ENCODE peak calls at places on chromosomes 13 and 19, in ten cellular contexts. One of them, this sample, is unnamed.

GRCh38 chr19:40348961-40349507 is 539 bp downstream of the PLD3 start:
- DNase-seq in stimulated activated CD4-positive, alpha-beta T cell treated with anti-CD3 and anti-CD28 coated beads, Interleukin-15, amount 100 ng/mL, for 24 hours: peak
- DNase-seq in activated CD8-positive, alpha-beta memory T cell treated with anti-CD3 and anti-CD28 coated beads for 1 hour: no peak
- DNase-seq in T-helper 22 cell: no peak
- DNase-seq in H7: no peak
- DNase-seq in GM20000: no peak
- DNase-seq in stimulated activated CD8-positive, alpha-beta memory T cell treated with anti-CD3 and anti-CD28 coated beads, Interleukin-12 subunit alpha, Interleukin-12 subunit beta, amount 100 ng/mL, for 4 hours: no peak
- DNase-seq in activated naive CD8-positive, alpha-beta T cell treated with anti-CD3 and anti-CD28 coated beads for 36 hours: no peak
- DNase-seq in effector CD4-positive, alpha-beta T cell: no peak
- DNase-seq in colonic mucosa: no peak
- DNase-seq in this sample: no peak

GRCh38 chr13:46964789-46965527 is 68.1 kb upstream of the HTR2A start:
- DNase-seq in activated CD8-positive, alpha-beta memory T cell treated with anti-CD3 and anti-CD28 coated beads for 1 hour: no peak
- DNase-seq in GM20000: no peak
- DNase-seq in colonic mucosa: no peak
- DNase-seq in T-helper 22 cell: no peak
- DNase-seq in H7: no peak
- DNase-seq in activated naive CD8-positive, alpha-beta T cell treated with anti-CD3 and anti-CD28 coated beads for 36 hours: no peak
- DNase-seq in stimulated activated CD8-positive, alpha-beta memory T cell treated with anti-CD3 and anti-CD28 coated beads, Interleukin-12 subunit alpha, Interleukin-12 subunit beta, amount 100 ng/mL, for 4 hours: no peak
- DNase-seq in effector CD4-positive, alpha-beta T cell: no peak
- DNase-seq in stimulated activated CD4-positive, alpha-beta T cell treated with anti-CD3 and anti-CD28 coated beads, Interleukin-15, amount 100 ng/mL, for 24 hours: no peak
- DNase-seq in this sample: no peak

GRCh38 chr13:40316301-40316700 is 350.1 kb downstream of the FOXO1 start:
- DNase-seq in stimulated activated CD8-positive, alpha-beta memory T cell treated with anti-CD3 and anti-CD28 coated beads, Interleukin-12 subunit alpha, Interleukin-12 subunit beta, amount 100 ng/mL, for 4 hours: no peak
- DNase-seq in colonic mucosa: no peak
- DNase-seq in T-helper 22 cell: no peak
- DNase-seq in activated naive CD8-positive, alpha-beta T cell treated with anti-CD3 and anti-CD28 coated beads for 36 hours: no peak
- DNase-seq in effector CD4-positive, alpha-beta T cell: no peak
- DNase-seq in GM20000: no peak
- DNase-seq in H7: no peak
- DNase-seq in activated CD8-positive, alpha-beta memory T cell treated with anti-CD3 and anti-CD28 coated beads for 1 hour: no peak
- DNase-seq in stimulated activated CD4-positive, alpha-beta T cell treated with anti-CD3 and anti-CD28 coated beads, Interleukin-15, amount 100 ng/mL, for 24 hours: peak
- DNase-seq in this sample: no peak

GRCh38 chr13:40120781-40121180 is 465.3 kb downstream of the COG6 start:
- DNase-seq in effector CD4-positive, alpha-beta T cell: no peak
- DNase-seq in GM20000: no peak
- DNase-seq in T-helper 22 cell: no peak
- DNase-seq in colonic mucosa: no peak
- DNase-seq in activated CD8-positive, alpha-beta memory T cell treated with anti-CD3 and anti-CD28 coated beads for 1 hour: no peak
- DNase-seq in activated naive CD8-positive, alpha-beta T cell treated with anti-CD3 and anti-CD28 coated beads for 36 hours: no peak
- DNase-seq in H7: no peak
- DNase-seq in stimulated activated CD4-positive, alpha-beta T cell treated with anti-CD3 and anti-CD28 coated beads, Interleukin-15, amount 100 ng/mL, for 24 hours: no peak
- DNase-seq in stimulated activated CD8-positive, alpha-beta memory T cell treated with anti-CD3 and anti-CD28 coated beads, Interleukin-12 subunit alpha, Interleukin-12 subunit beta, amount 100 ng/mL, for 4 hours: no peak
- DNase-seq in this sample: no peak

GRCh38 chr13:86409466-86410241 is 610.4 kb upstream of the SLITRK6 start:
- DNase-seq in activated naive CD8-positive, alpha-beta T cell treated with anti-CD3 and anti-CD28 coated beads for 36 hours: no peak
- DNase-seq in activated CD8-positive, alpha-beta memory T cell treated with anti-CD3 and anti-CD28 coated beads for 1 hour: no peak
- DNase-seq in effector CD4-positive, alpha-beta T cell: no peak
- DNase-seq in colonic mucosa: no peak
- DNase-seq in GM20000: no peak
- DNase-seq in stimulated activated CD8-positive, alpha-beta memory T cell treated with anti-CD3 and anti-CD28 coated beads, Interleukin-12 subunit alpha, Interleukin-12 subunit beta, amount 100 ng/mL, for 4 hours: no peak
- DNase-seq in T-helper 22 cell: no peak
- DNase-seq in H7: no peak
- DNase-seq in stimulated activated CD4-positive, alpha-beta T cell treated with anti-CD3 and anti-CD28 coated beads, Interleukin-15, amount 100 ng/mL, for 24 hours: no peak
- DNase-seq in this sample: no peak

GRCh38 chr13:73334459-73334858 is 275.7 kb downstream of the KLF5 start:
- DNase-seq in H7: no peak
- DNase-seq in T-helper 22 cell: no peak
- DNase-seq in activated naive CD8-positive, alpha-beta T cell treated with anti-CD3 and anti-CD28 coated beads for 36 hours: no peak
- DNase-seq in GM20000: no peak
- DNase-seq in stimulated activated CD4-positive, alpha-beta T cell treated with anti-CD3 and anti-CD28 coated beads, Interleukin-15, amount 100 ng/mL, for 24 hours: no peak
- DNase-seq in colonic mucosa: no peak
- DNase-seq in effector CD4-positive, alpha-beta T cell: no peak
- DNase-seq in activated CD8-positive, alpha-beta memory T cell treated with anti-CD3 and anti-CD28 coated beads for 1 hour: no peak
- DNase-seq in stimulated activated CD8-positive, alpha-beta memory T cell treated with anti-CD3 and anti-CD28 coated beads, Interleukin-12 subunit alpha, Interleukin-12 subunit beta, amount 100 ng/mL, for 4 hours: no peak
- DNase-seq in this sample: no peak

GRCh38 chr13:105655046-105655445 is 880.4 kb downstream of the EFNB2 start:
- DNase-seq in H7: no peak
- DNase-seq in colonic mucosa: no peak
- DNase-seq in effector CD4-positive, alpha-beta T cell: no peak
- DNase-seq in stimulated activated CD8-positive, alpha-beta memory T cell treated with anti-CD3 and anti-CD28 coated beads, Interleukin-12 subunit alpha, Interleukin-12 subunit beta, amount 100 ng/mL, for 4 hours: no peak
- DNase-seq in GM20000: no peak
- DNase-seq in stimulated activated CD4-positive, alpha-beta T cell treated with anti-CD3 and anti-CD28 coated beads, Interleukin-15, amount 100 ng/mL, for 24 hours: no peak
- DNase-seq in activated CD8-positive, alpha-beta memory T cell treated with anti-CD3 and anti-CD28 coated beads for 1 hour: no peak
- DNase-seq in T-helper 22 cell: no peak
- DNase-seq in activated naive CD8-positive, alpha-beta T cell treated with anti-CD3 and anti-CD28 coated beads for 36 hours: no peak
- DNase-seq in this sample: no peak

GRCh38 chr13:61954092-61954491 is 538.4 kb upstream of the PCDH20 start:
- DNase-seq in stimulated activated CD8-positive, alpha-beta memory T cell treated with anti-CD3 and anti-CD28 coated beads, Interleukin-12 subunit alpha, Interleukin-12 subunit beta, amount 100 ng/mL, for 4 hours: no peak
- DNase-seq in effector CD4-positive, alpha-beta T cell: no peak
- DNase-seq in GM20000: no peak
- DNase-seq in colonic mucosa: no peak
- DNase-seq in activated CD8-positive, alpha-beta memory T cell treated with anti-CD3 and anti-CD28 coated beads for 1 hour: no peak
- DNase-seq in T-helper 22 cell: no peak
- DNase-seq in activated naive CD8-positive, alpha-beta T cell treated with anti-CD3 and anti-CD28 coated beads for 36 hours: no peak
- DNase-seq in H7: peak
- DNase-seq in stimulated activated CD4-positive, alpha-beta T cell treated with anti-CD3 and anti-CD28 coated beads, Interleukin-15, amount 100 ng/mL, for 24 hours: no peak
- DNase-seq in this sample: no peak

GRCh38 chr19:43594710-43595604 is 977 bp downstream of the IRGQ start:
- DNase-seq in stimulated activated CD4-positive, alpha-beta T cell treated with anti-CD3 and anti-CD28 coated beads, Interleukin-15, amount 100 ng/mL, for 24 hours: peak
- DNase-seq in activated CD8-positive, alpha-beta memory T cell treated with anti-CD3 and anti-CD28 coated beads for 1 hour: no peak
- DNase-seq in stimulated activated CD8-positive, alpha-beta memory T cell treated with anti-CD3 and anti-CD28 coated beads, Interleukin-12 subunit alpha, Interleukin-12 subunit beta, amount 100 ng/mL, for 4 hours: peak
- DNase-seq in effector CD4-positive, alpha-beta T cell: peak
- DNase-seq in T-helper 22 cell: peak
- DNase-seq in H7: peak
- DNase-seq in colonic mucosa: peak
- DNase-seq in GM20000: peak
- DNase-seq in activated naive CD8-positive, alpha-beta T cell treated with anti-CD3 and anti-CD28 coated beads for 36 hours: peak
- DNase-seq in this sample: no peak

GRCh38 chr19:57709616-57710015 is 612 bp upstream of the ZNF154 start:
- DNase-seq in activated CD8-positive, alpha-beta memory T cell treated with anti-CD3 and anti-CD28 coated beads for 1 hour: no peak
- DNase-seq in stimulated activated CD4-positive, alpha-beta T cell treated with anti-CD3 and anti-CD28 coated beads, Interleukin-15, amount 100 ng/mL, for 24 hours: no peak
- DNase-seq in T-helper 22 cell: no peak
- DNase-seq in stimulated activated CD8-positive, alpha-beta memory T cell treated with anti-CD3 and anti-CD28 coated beads, Interleukin-12 subunit alpha, Interleukin-12 subunit beta, amount 100 ng/mL, for 4 hours: no peak
- DNase-seq in activated naive CD8-positive, alpha-beta T cell treated with anti-CD3 and anti-CD28 coated beads for 36 hours: no peak
- DNase-seq in GM20000: no peak
- DNase-seq in effector CD4-positive, alpha-beta T cell: no peak
- DNase-seq in H7: no peak
- DNase-seq in colonic mucosa: no peak
- DNase-seq in this sample: no peak

GRCh38 chr19:52453324-52454094 is at the start of gene ZNF578:
- DNase-seq in activated naive CD8-positive, alpha-beta T cell treated with anti-CD3 and anti-CD28 coated beads for 36 hours: peak
- DNase-seq in colonic mucosa: peak
- DNase-seq in stimulated activated CD4-positive, alpha-beta T cell treated with anti-CD3 and anti-CD28 coated beads, Interleukin-15, amount 100 ng/mL, for 24 hours: peak
- DNase-seq in activated CD8-positive, alpha-beta memory T cell treated with anti-CD3 and anti-CD28 coated beads for 1 hour: peak
- DNase-seq in stimulated activated CD8-positive, alpha-beta memory T cell treated with anti-CD3 and anti-CD28 coated beads, Interleukin-12 subunit alpha, Interleukin-12 subunit beta, amount 100 ng/mL, for 4 hours: peak
- DNase-seq in GM20000: peak
- DNase-seq in effector CD4-positive, alpha-beta T cell: peak
- DNase-seq in H7: peak
- DNase-seq in T-helper 22 cell: peak
- DNase-seq in this sample: peak

GRCh38 chr19:49149652-49150105 is 5.5 kb downstream of the HRC start:
- DNase-seq in effector CD4-positive, alpha-beta T cell: no peak
- DNase-seq in stimulated activated CD8-positive, alpha-beta memory T cell treated with anti-CD3 and anti-CD28 coated beads, Interleukin-12 subunit alpha, Interleukin-12 subunit beta, amount 100 ng/mL, for 4 hours: no peak
- DNase-seq in T-helper 22 cell: no peak
- DNase-seq in GM20000: no peak
- DNase-seq in H7: peak
- DNase-seq in activated naive CD8-positive, alpha-beta T cell treated with anti-CD3 and anti-CD28 coated beads for 36 hours: no peak
- DNase-seq in stimulated activated CD4-positive, alpha-beta T cell treated with anti-CD3 and anti-CD28 coated beads, Interleukin-15, amount 100 ng/mL, for 24 hours: no peak
- DNase-seq in activated CD8-positive, alpha-beta memory T cell treated with anti-CD3 and anti-CD28 coated beads for 1 hour: no peak
- DNase-seq in colonic mucosa: peak
- DNase-seq in this sample: no peak

GRCh38 chr19:1172353-1173159 is 1.5 kb downstream of the SBNO2 start:
- DNase-seq in GM20000: no peak
- DNase-seq in stimulated activated CD8-positive, alpha-beta memory T cell treated with anti-CD3 and anti-CD28 coated beads, Interleukin-12 subunit alpha, Interleukin-12 subunit beta, amount 100 ng/mL, for 4 hours: no peak
- DNase-seq in activated naive CD8-positive, alpha-beta T cell treated with anti-CD3 and anti-CD28 coated beads for 36 hours: no peak
- DNase-seq in activated CD8-positive, alpha-beta memory T cell treated with anti-CD3 and anti-CD28 coated beads for 1 hour: no peak
- DNase-seq in T-helper 22 cell: no peak
- DNase-seq in H7: peak
- DNase-seq in stimulated activated CD4-positive, alpha-beta T cell treated with anti-CD3 and anti-CD28 coated beads, Interleukin-15, amount 100 ng/mL, for 24 hours: no peak
- DNase-seq in effector CD4-positive, alpha-beta T cell: no peak
- DNase-seq in colonic mucosa: peak
- DNase-seq in this sample: no peak

GRCh38 chr19:45037393-45038169 is 1.3 kb upstream of the CLASRP start:
- DNase-seq in stimulated activated CD8-positive, alpha-beta memory T cell treated with anti-CD3 and anti-CD28 coated beads, Interleukin-12 subunit alpha, Interleukin-12 subunit beta, amount 100 ng/mL, for 4 hours: no peak
- DNase-seq in H7: peak
- DNase-seq in stimulated activated CD4-positive, alpha-beta T cell treated with anti-CD3 and anti-CD28 coated beads, Interleukin-15, amount 100 ng/mL, for 24 hours: no peak
- DNase-seq in effector CD4-positive, alpha-beta T cell: no peak
- DNase-seq in colonic mucosa: no peak
- DNase-seq in activated naive CD8-positive, alpha-beta T cell treated with anti-CD3 and anti-CD28 coated beads for 36 hours: no peak
- DNase-seq in T-helper 22 cell: no peak
- DNase-seq in GM20000: no peak
- DNase-seq in activated CD8-positive, alpha-beta memory T cell treated with anti-CD3 and anti-CD28 coated beads for 1 hour: no peak
- DNase-seq in this sample: no peak

GRCh38 chr19:44613295-44614168 is at the start of gene IGSF23:
- DNase-seq in T-helper 22 cell: no peak
- DNase-seq in stimulated activated CD4-positive, alpha-beta T cell treated with anti-CD3 and anti-CD28 coated beads, Interleukin-15, amount 100 ng/mL, for 24 hours: no peak
- DNase-seq in GM20000: no peak
- DNase-seq in stimulated activated CD8-positive, alpha-beta memory T cell treated with anti-CD3 and anti-CD28 coated beads, Interleukin-12 subunit alpha, Interleukin-12 subunit beta, amount 100 ng/mL, for 4 hours: no peak
- DNase-seq in H7: no peak
- DNase-seq in colonic mucosa: peak
- DNase-seq in activated naive CD8-positive, alpha-beta T cell treated with anti-CD3 and anti-CD28 coated beads for 36 hours: no peak
- DNase-seq in effector CD4-positive, alpha-beta T cell: no peak
- DNase-seq in activated CD8-positive, alpha-beta memory T cell treated with anti-CD3 and anti-CD28 coated beads for 1 hour: no peak
- DNase-seq in this sample: no peak

GRCh38 chr13:84491952-84492351 is 609.7 kb upstream of the SLITRK1 start:
- DNase-seq in effector CD4-positive, alpha-beta T cell: no peak
- DNase-seq in stimulated activated CD4-positive, alpha-beta T cell treated with anti-CD3 and anti-CD28 coated beads, Interleukin-15, amount 100 ng/mL, for 24 hours: no peak
- DNase-seq in activated naive CD8-positive, alpha-beta T cell treated with anti-CD3 and anti-CD28 coated beads for 36 hours: no peak
- DNase-seq in stimulated activated CD8-positive, alpha-beta memory T cell treated with anti-CD3 and anti-CD28 coated beads, Interleukin-12 subunit alpha, Interleukin-12 subunit beta, amount 100 ng/mL, for 4 hours: no peak
- DNase-seq in colonic mucosa: no peak
- DNase-seq in H7: no peak
- DNase-seq in GM20000: no peak
- DNase-seq in T-helper 22 cell: no peak
- DNase-seq in activated CD8-positive, alpha-beta memory T cell treated with anti-CD3 and anti-CD28 coated beads for 1 hour: no peak
- DNase-seq in this sample: no peak

GRCh38 chr19:30156646-30157045 is 214.6 kb downstream of the URI1 start:
- DNase-seq in stimulated activated CD4-positive, alpha-beta T cell treated with anti-CD3 and anti-CD28 coated beads, Interleukin-15, amount 100 ng/mL, for 24 hours: no peak
- DNase-seq in colonic mucosa: no peak
- DNase-seq in activated CD8-positive, alpha-beta memory T cell treated with anti-CD3 and anti-CD28 coated beads for 1 hour: no peak
- DNase-seq in T-helper 22 cell: no peak
- DNase-seq in effector CD4-positive, alpha-beta T cell: no peak
- DNase-seq in stimulated activated CD8-positive, alpha-beta memory T cell treated with anti-CD3 and anti-CD28 coated beads, Interleukin-12 subunit alpha, Interleukin-12 subunit beta, amount 100 ng/mL, for 4 hours: no peak
- DNase-seq in activated naive CD8-positive, alpha-beta T cell treated with anti-CD3 and anti-CD28 coated beads for 36 hours: no peak
- DNase-seq in GM20000: no peak
- DNase-seq in H7: no peak
- DNase-seq in this sample: no peak

GRCh38 chr13:89965252-89965651 is 1382.2 kb upstream of the MIR17HG start:
- DNase-seq in GM20000: no peak
- DNase-seq in activated naive CD8-positive, alpha-beta T cell treated with anti-CD3 and anti-CD28 coated beads for 36 hours: no peak
- DNase-seq in activated CD8-positive, alpha-beta memory T cell treated with anti-CD3 and anti-CD28 coated beads for 1 hour: no peak
- DNase-seq in stimulated activated CD4-positive, alpha-beta T cell treated with anti-CD3 and anti-CD28 coated beads, Interleukin-15, amount 100 ng/mL, for 24 hours: no peak
- DNase-seq in T-helper 22 cell: no peak
- DNase-seq in H7: no peak
- DNase-seq in colonic mucosa: no peak
- DNase-seq in stimulated activated CD8-positive, alpha-beta memory T cell treated with anti-CD3 and anti-CD28 coated beads, Interleukin-12 subunit alpha, Interleukin-12 subunit beta, amount 100 ng/mL, for 4 hours: no peak
- DNase-seq in effector CD4-positive, alpha-beta T cell: no peak
- DNase-seq in this sample: no peak

GRCh38 chr19:14366529-14366928 is 14.7 kb upstream of the ADGRE5 start:
- DNase-seq in GM20000: peak
- DNase-seq in T-helper 22 cell: peak
- DNase-seq in stimulated activated CD4-positive, alpha-beta T cell treated with anti-CD3 and anti-CD28 coated beads, Interleukin-15, amount 100 ng/mL, for 24 hours: peak
- DNase-seq in colonic mucosa: peak
- DNase-seq in activated naive CD8-positive, alpha-beta T cell treated with anti-CD3 and anti-CD28 coated beads for 36 hours: peak
- DNase-seq in H7: peak
- DNase-seq in stimulated activated CD8-positive, alpha-beta memory T cell treated with anti-CD3 and anti-CD28 coated beads, Interleukin-12 subunit alpha, Interleukin-12 subunit beta, amount 100 ng/mL, for 4 hours: peak
- DNase-seq in activated CD8-positive, alpha-beta memory T cell treated with anti-CD3 and anti-CD28 coated beads for 1 hour: peak
- DNase-seq in effector CD4-positive, alpha-beta T cell: peak
- DNase-seq in this sample: no peak

GRCh38 chr19:42540071-42540553 is 11.8 kb upstream of the CEACAM1 start:
- DNase-seq in colonic mucosa: no peak
- DNase-seq in effector CD4-positive, alpha-beta T cell: no peak
- DNase-seq in stimulated activated CD4-positive, alpha-beta T cell treated with anti-CD3 and anti-CD28 coated beads, Interleukin-15, amount 100 ng/mL, for 24 hours: no peak
- DNase-seq in T-helper 22 cell: no peak
- DNase-seq in activated CD8-positive, alpha-beta memory T cell treated with anti-CD3 and anti-CD28 coated beads for 1 hour: no peak
- DNase-seq in H7: no peak
- DNase-seq in GM20000: no peak
- DNase-seq in stimulated activated CD8-positive, alpha-beta memory T cell treated with anti-CD3 and anti-CD28 coated beads, Interleukin-12 subunit alpha, Interleukin-12 subunit beta, amount 100 ng/mL, for 4 hours: no peak
- DNase-seq in activated naive CD8-positive, alpha-beta T cell treated with anti-CD3 and anti-CD28 coated beads for 36 hours: no peak
- DNase-seq in this sample: no peak

GRCh38 chr13:97125051-97125809 is 96.9 kb upstream of the MBNL2 start:
- DNase-seq in effector CD4-positive, alpha-beta T cell: no peak
- DNase-seq in colonic mucosa: peak
- DNase-seq in GM20000: no peak
- DNase-seq in stimulated activated CD4-positive, alpha-beta T cell treated with anti-CD3 and anti-CD28 coated beads, Interleukin-15, amount 100 ng/mL, for 24 hours: peak
- DNase-seq in T-helper 22 cell: no peak
- DNase-seq in stimulated activated CD8-positive, alpha-beta memory T cell treated with anti-CD3 and anti-CD28 coated beads, Interleukin-12 subunit alpha, Interleukin-12 subunit beta, amount 100 ng/mL, for 4 hours: no peak
- DNase-seq in activated CD8-positive, alpha-beta memory T cell treated with anti-CD3 and anti-CD28 coated beads for 1 hour: no peak
- DNase-seq in H7: no peak
- DNase-seq in activated naive CD8-positive, alpha-beta T cell treated with anti-CD3 and anti-CD28 coated beads for 36 hours: no peak
- DNase-seq in this sample: no peak

GRCh38 chr19:39759457-39760184 is 19.0 kb upstream of the LEUTX start:
- DNase-seq in stimulated activated CD4-positive, alpha-beta T cell treated with anti-CD3 and anti-CD28 coated beads, Interleukin-15, amount 100 ng/mL, for 24 hours: no peak
- DNase-seq in stimulated activated CD8-positive, alpha-beta memory T cell treated with anti-CD3 and anti-CD28 coated beads, Interleukin-12 subunit alpha, Interleukin-12 subunit beta, amount 100 ng/mL, for 4 hours: no peak
- DNase-seq in activated CD8-positive, alpha-beta memory T cell treated with anti-CD3 and anti-CD28 coated beads for 1 hour: no peak
- DNase-seq in colonic mucosa: no peak
- DNase-seq in effector CD4-positive, alpha-beta T cell: no peak
- DNase-seq in GM20000: no peak
- DNase-seq in activated naive CD8-positive, alpha-beta T cell treated with anti-CD3 and anti-CD28 coated beads for 36 hours: no peak
- DNase-seq in H7: no peak
- DNase-seq in T-helper 22 cell: no peak
- DNase-seq in this sample: no peak

GRCh38 chr13:76004411-76004810 is 368.3 kb downstream of the LMO7 start:
- DNase-seq in stimulated activated CD8-positive, alpha-beta memory T cell treated with anti-CD3 and anti-CD28 coated beads, Interleukin-12 subunit alpha, Interleukin-12 subunit beta, amount 100 ng/mL, for 4 hours: no peak
- DNase-seq in activated naive CD8-positive, alpha-beta T cell treated with anti-CD3 and anti-CD28 coated beads for 36 hours: no peak
- DNase-seq in GM20000: no peak
- DNase-seq in H7: no peak
- DNase-seq in stimulated activated CD4-positive, alpha-beta T cell treated with anti-CD3 and anti-CD28 coated beads, Interleukin-15, amount 100 ng/mL, for 24 hours: no peak
- DNase-seq in colonic mucosa: no peak
- DNase-seq in T-helper 22 cell: no peak
- DNase-seq in effector CD4-positive, alpha-beta T cell: no peak
- DNase-seq in activated CD8-positive, alpha-beta memory T cell treated with anti-CD3 and anti-CD28 coated beads for 1 hour: no peak
- DNase-seq in this sample: no peak

GRCh38 chr19:42323473-42323851 is 2.0 kb upstream of the MEGF8 start:
- DNase-seq in H7: peak
- DNase-seq in T-helper 22 cell: no peak
- DNase-seq in effector CD4-positive, alpha-beta T cell: no peak
- DNase-seq in stimulated activated CD8-positive, alpha-beta memory T cell treated with anti-CD3 and anti-CD28 coated beads, Interleukin-12 subunit alpha, Interleukin-12 subunit beta, amount 100 ng/mL, for 4 hours: no peak
- DNase-seq in colonic mucosa: peak
- DNase-seq in stimulated activated CD4-positive, alpha-beta T cell treated with anti-CD3 and anti-CD28 coated beads, Interleukin-15, amount 100 ng/mL, for 24 hours: no peak
- DNase-seq in activated naive CD8-positive, alpha-beta T cell treated with anti-CD3 and anti-CD28 coated beads for 36 hours: no peak
- DNase-seq in GM20000: no peak
- DNase-seq in activated CD8-positive, alpha-beta memory T cell treated with anti-CD3 and anti-CD28 coated beads for 1 hour: no peak
- DNase-seq in this sample: no peak

GRCh38 chr13:31119966-31120733 is 41.6 kb downstream of the HSPH1 start:
- DNase-seq in stimulated activated CD8-positive, alpha-beta memory T cell treated with anti-CD3 and anti-CD28 coated beads, Interleukin-12 subunit alpha, Interleukin-12 subunit beta, amount 100 ng/mL, for 4 hours: no peak
- DNase-seq in GM20000: no peak
- DNase-seq in effector CD4-positive, alpha-beta T cell: no peak
- DNase-seq in activated naive CD8-positive, alpha-beta T cell treated with anti-CD3 and anti-CD28 coated beads for 36 hours: no peak
- DNase-seq in activated CD8-positive, alpha-beta memory T cell treated with anti-CD3 and anti-CD28 coated beads for 1 hour: no peak
- DNase-seq in colonic mucosa: no peak
- DNase-seq in T-helper 22 cell: no peak
- DNase-seq in stimulated activated CD4-positive, alpha-beta T cell treated with anti-CD3 and anti-CD28 coated beads, Interleukin-15, amount 100 ng/mL, for 24 hours: no peak
- DNase-seq in H7: no peak
- DNase-seq in this sample: no peak

GRCh38 chr19:37936166-37936565 is 29.2 kb downstream of the SIPA1L3 start:
- DNase-seq in activated CD8-positive, alpha-beta memory T cell treated with anti-CD3 and anti-CD28 coated beads for 1 hour: no peak
- DNase-seq in effector CD4-positive, alpha-beta T cell: no peak
- DNase-seq in H7: no peak
- DNase-seq in stimulated activated CD4-positive, alpha-beta T cell treated with anti-CD3 and anti-CD28 coated beads, Interleukin-15, amount 100 ng/mL, for 24 hours: no peak
- DNase-seq in GM20000: no peak
- DNase-seq in stimulated activated CD8-positive, alpha-beta memory T cell treated with anti-CD3 and anti-CD28 coated beads, Interleukin-12 subunit alpha, Interleukin-12 subunit beta, amount 100 ng/mL, for 4 hours: no peak
- DNase-seq in T-helper 22 cell: no peak
- DNase-seq in activated naive CD8-positive, alpha-beta T cell treated with anti-CD3 and anti-CD28 coated beads for 36 hours: no peak
- DNase-seq in colonic mucosa: peak
- DNase-seq in this sample: no peak

GRCh38 chr19:10557603-10558197 is 8.1 kb downstream of the KRI1 start:
- DNase-seq in stimulated activated CD4-positive, alpha-beta T cell treated with anti-CD3 and anti-CD28 coated beads, Interleukin-15, amount 100 ng/mL, for 24 hours: no peak
- DNase-seq in GM20000: peak
- DNase-seq in H7: peak
- DNase-seq in activated naive CD8-positive, alpha-beta T cell treated with anti-CD3 and anti-CD28 coated beads for 36 hours: no peak
- DNase-seq in activated CD8-positive, alpha-beta memory T cell treated with anti-CD3 and anti-CD28 coated beads for 1 hour: no peak
- DNase-seq in stimulated activated CD8-positive, alpha-beta memory T cell treated with anti-CD3 and anti-CD28 coated beads, Interleukin-12 subunit alpha, Interleukin-12 subunit beta, amount 100 ng/mL, for 4 hours: no peak
- DNase-seq in effector CD4-positive, alpha-beta T cell: no peak
- DNase-seq in T-helper 22 cell: no peak
- DNase-seq in colonic mucosa: no peak
- DNase-seq in this sample: no peak

GRCh38 chr13:91153372-91153771 is 194.1 kb upstream of the MIR17HG start:
- DNase-seq in stimulated activated CD8-positive, alpha-beta memory T cell treated with anti-CD3 and anti-CD28 coated beads, Interleukin-12 subunit alpha, Interleukin-12 subunit beta, amount 100 ng/mL, for 4 hours: no peak
- DNase-seq in colonic mucosa: no peak
- DNase-seq in stimulated activated CD4-positive, alpha-beta T cell treated with anti-CD3 and anti-CD28 coated beads, Interleukin-15, amount 100 ng/mL, for 24 hours: no peak
- DNase-seq in effector CD4-positive, alpha-beta T cell: no peak
- DNase-seq in activated CD8-positive, alpha-beta memory T cell treated with anti-CD3 and anti-CD28 coated beads for 1 hour: no peak
- DNase-seq in GM20000: no peak
- DNase-seq in activated naive CD8-positive, alpha-beta T cell treated with anti-CD3 and anti-CD28 coated beads for 36 hours: no peak
- DNase-seq in T-helper 22 cell: no peak
- DNase-seq in H7: no peak
- DNase-seq in this sample: no peak